ENCODE peak calls at places on chromosome 21, in six cellular contexts. P, N, J, A, F and G are unnamed samples.

GRCh38 chr21:34983680-34984086 is 65.4 kb downstream of the RUNX1 start:
- DNase-seq in P (no peak), N (no peak), J (peak), A (no peak), F (no peak), G (no peak)

GRCh38 chr21:25811186-25811585 is 76.4 kb downstream of the GABPA start:
- DNase-seq in P (no peak), N (no peak), J (no peak), A (no peak), F (no peak), G (no peak)

GRCh38 chr21:28247454-28248020 is 745.1 kb downstream of the LTN1 start:
- DNase-seq in P (no peak), N (no peak), J (no peak), A (no peak), F (no peak), G (no peak)

GRCh38 chr21:30839304-30839703 is 9.7 kb upstream of the KRTAP7-1 start:
- DNase-seq in P (no peak), N (no peak), J (no peak), A (peak), F (no peak), G (peak)

GRCh38 chr21:34333150-34333739 is 30.6 kb upstream of the KCNE2 start:
- DNase-seq in P (no peak), N (no peak), J (no peak), A (no peak), F (no peak), G (no peak)

GRCh38 chr21:45112371-45112770 is 38.0 kb downstream of the ADARB1 start:
- DNase-seq in P (no peak), N (no peak), J (no peak), A (no peak), F (no peak), G (no peak)

GRCh38 chr21:46295996-46296752 is 10.0 kb downstream of the YBEY start:
- DNase-seq in P (peak), N (peak), J (peak), A (peak), F (peak), G (peak)

GRCh38 chr21:43613755-43614638 is 45.3 kb downstream of the HSF2BP start:
- DNase-seq in P (no peak), N (no peak), J (no peak), A (no peak), F (no peak), G (no peak)

GRCh38 chr21:44407493-44407892 is 47.8 kb upstream of the LRRC3 start:
- DNase-seq in P (no peak), N (no peak), J (no peak), A (no peak), F (no peak), G (no peak)

GRCh38 chr21:45875881-45876280 is 105.7 kb upstream of the COL6A1 start:
- DNase-seq in P (no peak), N (no peak), J (no peak), A (no peak), F (no peak), G (no peak)

GRCh38 chr21:29078884-29079765 is 5.7 kb upstream of the CCT8 start:
- DNase-seq in P (no peak), N (no peak), J (no peak), A (no peak), F (no peak), G (no peak)

GRCh38 chr21:44800971-44801467 is 601 bp downstream of the UBE2G2 start:
- DNase-seq in P (peak), N (no peak), J (no peak), A (peak), F (no peak), G (peak)

GRCh38 chr21:44347911-44348451 is 5.4 kb upstream of the TRPM2 start:
- DNase-seq in P (no peak), N (no peak), J (no peak), A (no peak), F (no peak), G (no peak)

GRCh38 chr21:32920474-32920873 is 105.3 kb upstream of the OLIG2 start:
- DNase-seq in P (no peak), N (no peak), J (no peak), A (no peak), F (no peak), G (no peak)

GRCh38 chr21:33963848-33964555 is 48.4 kb upstream of the ATP5PO start:
- DNase-seq in P (no peak), N (no peak), J (no peak), A (no peak), F (no peak), G (no peak)

GRCh38 chr21:45236481-45236880 is 51.2 kb downstream of the POFUT2 start:
- DNase-seq in P (no peak), N (no peak), J (no peak), A (no peak), F (no peak), G (no peak)

GRCh38 chr21:35616090-35616489 is 444.2 kb downstream of the SETD4 start:
- DNase-seq in P (no peak), N (no peak), J (peak), A (no peak), F (no peak), G (no peak)

GRCh38 chr21:16517380-16517779 is 787.6 kb downstream of the USP25 start:
- DNase-seq in P (no peak), N (no peak), J (no peak), A (no peak), F (no peak), G (no peak)

GRCh38 chr21:44709426-44710293 is 1.7 kb downstream of the TSPEAR start:
- DNase-seq in P (no peak), N (no peak), J (no peak), A (no peak), F (no peak), G (peak)

GRCh38 chr21:17463441-17463840 is 49.4 kb upstream of the CXADR start:
- DNase-seq in P (no peak), N (no peak), J (peak), A (no peak), F (no peak), G (no peak)

GRCh38 chr21:29704719-29705118 is 235.1 kb downstream of the GRIK1 start:
- DNase-seq in P (no peak), N (no peak), J (peak), A (no peak), F (no peak), G (no peak)

GRCh38 chr21:39676054-39676771 is 63.5 kb downstream of the B3GALT5 start:
- DNase-seq in P (no peak), N (no peak), J (peak), A (no peak), F (no peak), G (no peak)

GRCh38 chr21:34166468-34166867 is 93.1 kb downstream of the MRPS6 start:
- DNase-seq in P (no peak), N (no peak), J (no peak), A (no peak), F (no peak), G (peak)

GRCh38 chr21:14057313-14057712 is 153.4 kb downstream of the LIPI start:
- DNase-seq in P (no peak), N (no peak), J (no peak), A (no peak), F (no peak), G (no peak)

GRCh38 chr21:19244502-19245187 is 841.1 kb upstream of the TMPRSS15 start:
- DNase-seq in P (no peak), N (no peak), J (no peak), A (no peak), F (no peak), G (no peak)

GRCh38 chr21:35113064-35113463 is 64.0 kb upstream of the RUNX1 start:
- DNase-seq in P (no peak), N (no peak), J (peak), A (no peak), F (no peak), G (no peak)

GRCh38 chr21:15160136-15160535 is 95.3 kb upstream of the NRIP1 start:
- DNase-seq in P (no peak), N (no peak), J (no peak), A (no peak), F (no peak), G (no peak)

GRCh38 chr21:43611598-43612369 is 47.5 kb downstream of the HSF2BP start:
- DNase-seq in P (no peak), N (no peak), J (no peak), A (peak), F (no peak), G (peak)

GRCh38 chr21:36705679-36706481 is 7.0 kb downstream of the SIM2 start:
- DNase-seq in P (no peak), N (no peak), J (no peak), A (no peak), F (no peak), G (peak)

GRCh38 chr21:27268290-27268689 is 301.4 kb upstream of the ADAMTS5 start:
- DNase-seq in P (no peak), N (no peak), J (peak), A (no peak), F (no peak), G (no peak)

GRCh38 chr21:35179990-35180557 is 131.0 kb upstream of the RUNX1 start:
- DNase-seq in P (no peak), N (no peak), J (no peak), A (no peak), F (no peak), G (no peak)

GRCh38 chr21:34726627-34727337 is 58.0 kb downstream of the CLIC6 start:
- DNase-seq in P (no peak), N (no peak), J (no peak), A (no peak), F (no peak), G (no peak)

GRCh38 chr21:37994211-37994610 is 78.0 kb upstream of the KCNJ6 start:
- DNase-seq in P (no peak), N (no peak), J (no peak), A (no peak), F (no peak), G (no peak)

GRCh38 chr21:44285547-44285992 is at the start of gene AIRE:
- DNase-seq in P (no peak), N (no peak), J (no peak), A (no peak), F (no peak), G (peak)

GRCh38 chr21:15408089-15408488 is 321.7 kb upstream of the USP25 start:
- DNase-seq in P (no peak), N (no peak), J (no peak), A (no peak), F (no peak), G (no peak)

GRCh38 chr21:17585875-17586450 is 26.7 kb downstream of the BTG3 start:
- DNase-seq in P (no peak), N (peak), J (peak), A (peak), F (no peak), G (peak)

GRCh38 chr21:17371470-17371869 is 141.4 kb upstream of the CXADR start:
- DNase-seq in P (no peak), N (no peak), J (peak), A (no peak), F (no peak), G (peak)

GRCh38 chr21:38725196-38726157 is 80.3 kb upstream of the ETS2 start:
- DNase-seq in P (no peak), N (no peak), J (no peak), A (no peak), F (no peak), G (no peak)

GRCh38 chr21:38965910-38966504 is 160.3 kb downstream of the ETS2 start:
- DNase-seq in P (no peak), N (no peak), J (no peak), A (no peak), F (no peak), G (peak)